ENCODE peak calls at places on chromosomes 1 and 21, in six cellular contexts. V is colonic mucosa, X is AG04450, M is HCT116, J is heart right ventricle, B is tibial nerve. Z is an unnamed sample.

GRCh38 chr1:110524311-110525249 is 5.6 kb upstream of the KCNA10 start:
- DNase-seq in V (peak; percentile 24), X (no peak), M (peak; percentile 27), J (peak; percentile 20), B (no peak), Z (peak; percentile 40)

GRCh38 chr1:225875044-225875822 is 6.9 kb downstream of the TMEM63A start:
- DNase-seq in V (peak; percentile 80), X (no peak), M (peak; percentile 82), J (no peak), B (no peak), Z (no peak)

GRCh38 chr1:211610779-211611556 is 32.0 kb upstream of the SLC30A1 start:
- DNase-seq in V (no peak), X (no peak), M (no peak), J (no peak), B (peak; percentile 33), Z (peak; percentile 56)

GRCh38 chr21:34724857-34725195 is 56.0 kb downstream of the CLIC6 start:
- DNase-seq in V (no peak), X (no peak), M (no peak), J (no peak), B (no peak), Z (no peak)

GRCh38 chr21:37871121-37871862 is 45.0 kb downstream of the KCNJ6 start:
- DNase-seq in V (no peak), X (peak; percentile 74), M (no peak), J (no peak), B (no peak), Z (no peak)

GRCh38 chr1:30760596-30761311 is 3.2 kb upstream of the LAPTM5 start:
- DNase-seq in V (no peak), X (no peak), M (no peak), J (no peak), B (no peak), Z (no peak)

GRCh38 chr1:25523512-25523911 is 19.9 kb upstream of the LDLRAP1 start:
- DNase-seq in V (no peak), X (no peak), M (no peak), J (no peak), B (no peak), Z (no peak)

GRCh38 chr21:43370091-43370658 is 56.8 kb downstream of the SIK1 start:
- DNase-seq in V (no peak), X (no peak), M (no peak), J (peak; percentile 7), B (no peak), Z (peak; percentile 57)

GRCh38 chr1:222914861-222915632 is 100.2 kb downstream of the DISP1 start:
- DNase-seq in V (no peak), X (no peak), M (no peak), J (no peak), B (no peak), Z (no peak)

DNA sequence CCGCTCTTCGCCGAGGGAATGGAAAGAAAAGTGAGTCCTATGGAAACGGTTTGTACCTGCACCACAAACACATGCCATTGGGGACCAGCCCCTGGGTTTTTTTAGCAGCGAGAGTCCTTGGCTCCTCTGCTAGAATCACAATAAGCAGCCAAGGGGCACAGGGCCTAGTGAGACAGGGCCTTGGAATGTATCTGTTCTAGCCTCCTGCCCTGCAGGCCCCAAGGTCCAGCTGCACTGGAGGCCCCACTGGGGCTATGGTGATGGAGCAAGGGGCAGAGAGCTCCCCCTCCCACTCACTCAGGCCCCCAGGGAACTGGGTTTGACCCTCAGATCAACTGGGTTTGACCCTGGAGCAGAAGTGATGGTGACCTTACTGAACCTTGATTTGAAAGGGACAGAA is 14.4 kb downstream of the SHISA4 start:
- DNase-seq in V (no peak), X (no peak), M (no peak), J (peak; percentile 44), B (peak; percentile 76), Z (no peak)
- H3K27ac ChIP-seq in V (peak overlapping the region; percentile 52), X (peak overlapping the region; percentile 98), M (no peak overlapping the region), J (peak overlapping the region; percentile 59), B (peak overlapping the region; percentile 88), Z (no peak overlapping the region)

GRCh38 chr1:161863549-161863948 is 97.4 kb downstream of the ATF6 start:
- DNase-seq in V (no peak), X (no peak), M (no peak), J (no peak), B (no peak), Z (no peak)

GRCh38 chr1:161869291-161869690 is 103.2 kb downstream of the ATF6 start:
- DNase-seq in V (no peak), X (no peak), M (no peak), J (no peak), B (no peak), Z (no peak)

DNA sequence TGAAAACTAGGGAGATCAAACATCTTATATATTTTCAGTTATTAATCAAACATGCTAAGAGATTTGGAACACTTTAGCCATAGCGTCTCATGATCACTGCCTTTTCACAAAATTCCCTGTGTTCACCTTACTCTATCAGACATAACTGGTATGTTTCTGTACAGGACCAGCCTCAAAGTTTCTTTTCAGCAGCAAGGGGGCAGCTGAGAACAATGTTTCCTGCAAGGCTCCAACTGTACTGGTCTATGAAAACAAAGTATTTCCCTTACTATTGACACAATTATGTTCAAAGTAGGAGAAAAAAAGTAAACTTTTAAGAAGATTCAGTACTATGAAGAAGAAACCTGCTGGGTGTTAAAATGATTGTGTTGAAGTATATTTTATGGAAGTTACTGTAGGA is 98.5 kb downstream of the ATF6 start:
- DNase-seq in V (no peak), X (no peak), M (no peak), J (no peak), B (peak; percentile 33), Z (peak; percentile 39)
- TF ChIP-seq CTCF in V (no peak), X (peak; percentile 59), M (no peak), J (peak; percentile 41), B (peak; percentile 57), Z (peak; percentile 58)

GRCh38 chr1:2523891-2524609 is 2.3 kb downstream of the PANK4 start:
- DNase-seq in V (no peak), X (no peak), M (no peak), J (no peak), B (no peak), Z (no peak)

GRCh38 chr1:2522230-2522629 is 4.2 kb downstream of the PANK4 start:
- DNase-seq in V (no peak), X (no peak), M (no peak), J (no peak), B (no peak), Z (no peak)

GRCh38 chr1:2520806-2521205 is 5.6 kb downstream of the PANK4 start:
- DNase-seq in V (no peak), X (no peak), M (no peak), J (no peak), B (no peak), Z (no peak)

GRCh38 chr1:2525524-2525895 is 886 bp downstream of the PANK4 start:
- DNase-seq in V (no peak), X (no peak), M (no peak), J (no peak), B (no peak), Z (no peak)

DNA sequence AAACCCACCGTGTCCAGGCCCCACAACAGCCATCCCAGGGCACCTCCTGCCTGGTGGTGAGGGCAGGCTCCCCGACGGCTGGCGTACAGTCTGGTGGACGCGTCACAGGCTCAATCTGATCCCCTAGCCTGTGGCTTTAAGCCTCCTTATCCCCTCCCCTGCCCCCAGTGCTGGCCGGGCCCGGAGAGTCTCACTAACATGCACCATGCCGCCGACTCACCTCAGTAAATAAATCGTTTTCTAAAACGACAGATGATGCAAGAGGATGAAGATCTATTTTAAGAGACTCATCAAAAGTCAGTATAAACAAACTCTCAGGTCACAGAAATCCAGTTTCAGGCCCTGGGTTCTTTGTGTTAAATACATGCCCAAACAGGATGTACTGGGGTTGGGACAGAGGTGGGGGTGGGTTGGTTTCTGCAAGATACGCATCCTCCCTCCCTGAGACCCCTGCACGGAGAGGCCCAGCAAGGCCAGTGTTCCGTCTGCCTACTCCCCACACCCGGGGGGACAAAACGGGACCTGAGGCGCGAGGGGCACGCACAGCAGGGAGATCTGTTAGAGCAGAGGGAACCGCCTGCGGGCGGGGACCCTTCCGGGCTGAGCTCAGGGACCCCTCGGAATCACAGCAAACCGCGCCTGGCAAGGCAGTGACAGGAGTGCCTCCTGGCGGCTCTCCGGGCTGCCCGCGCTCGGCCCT is 3.1 kb downstream of the PANK4 start:
- DNase-seq in V (no peak), X (no peak), M (no peak), J (no peak), B (no peak), Z (no peak)
- H3K4me3 ChIP-seq in V (no peak overlapping the region), X (peak overlapping the region; percentile 38), M (no peak overlapping the region), J (no peak overlapping the region), B (no peak overlapping the region), Z (peak overlapping the region; percentile 13)

DNA sequence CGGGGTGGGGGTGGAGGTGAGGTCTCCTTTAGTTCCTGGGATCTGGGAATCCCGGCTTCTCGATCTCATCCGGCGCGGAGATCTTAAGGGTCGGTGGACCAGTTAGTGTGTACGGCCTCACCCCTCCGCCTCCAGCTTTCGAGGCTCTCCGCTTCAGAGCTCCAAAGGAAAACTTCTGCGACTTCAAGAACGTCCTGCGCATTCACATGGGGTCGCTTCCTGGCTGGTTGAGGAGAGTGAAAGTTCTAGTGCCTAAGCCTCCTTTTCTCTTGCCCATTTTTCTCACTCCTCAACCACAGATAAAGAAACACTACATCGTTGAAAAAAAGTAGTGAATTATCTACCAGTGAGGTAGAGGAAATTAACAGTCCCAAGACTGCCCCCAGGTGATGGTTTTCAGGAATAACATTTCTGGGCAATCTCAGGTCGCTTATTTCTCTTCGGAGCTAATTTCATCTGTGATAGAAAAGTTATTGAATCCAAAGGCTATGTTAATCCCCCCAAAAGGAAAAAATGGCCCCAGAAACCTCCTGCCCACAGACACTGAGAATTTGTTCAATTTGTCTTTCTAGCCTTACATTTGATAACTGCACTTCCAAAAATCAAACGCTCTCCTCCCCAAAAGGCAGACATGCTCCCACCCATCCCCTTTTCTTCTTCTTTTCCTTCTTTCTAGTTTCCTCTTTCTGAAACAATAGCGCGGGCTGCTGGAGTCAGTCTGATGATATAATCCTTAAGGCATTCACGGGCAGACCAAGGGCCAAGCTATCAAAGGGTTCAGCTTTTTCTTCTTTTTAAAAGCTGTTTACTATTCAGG is 20.5 kb upstream of the TBX15 start:
- DNase-seq in V (peak; percentile 49), X (peak; percentile 11), M (peak; percentile 7), J (no peak), B (peak; percentile 60), Z (no peak)
- H3K27ac ChIP-seq in V (no peak overlapping the region), X (no peak overlapping the region), M (no peak overlapping the region), J (no peak overlapping the region), B (peak overlapping the region; percentile 63), Z (no peak overlapping the region)

GRCh38 chr1:21814241-21814918 is 2.3 kb downstream of the LDLRAD2 start:
- DNase-seq in V (no peak), X (no peak), M (no peak), J (no peak), B (no peak), Z (no peak)
- TF ChIP-seq CTCF in V (peak; percentile 42), X (peak; percentile 55), M (peak; percentile 60), J (peak; percentile 63), B (peak; percentile 51), Z (peak; percentile 17)

Z was measured in dorsolateral prefrontal cortex.